ENCODE peak calls at places on chromosomes 5 and 9, in seven cellular contexts. K is breast epithelium; D is IMR-90; S is right atrium auricular region; Y is hepatocyte; Q is dorsolateral prefrontal cortex; F is naive thymus-derived CD4-positive, alpha-beta T cell. C is an unnamed sample.

GRCh38 chr9:1869843-1870242 is 145.3 kb upstream of the SMARCA2 start:
- DNase-seq in S (no peak), Q (no peak), F (no peak), Y (peak; percentile 23), D (no peak), K (no peak), C (no peak)

GRCh38 chr9:126633881-126634558 is 20.3 kb downstream of the LMX1B start:
- DNase-seq in D (no peak), Y (no peak), F (no peak), S (no peak), K (no peak), Q (no peak), C (no peak)

GRCh38 chr9:5435912-5436311 is 1.8 kb downstream of the PLGRKT start:
- DNase-seq in S (no peak), F (no peak), K (peak; percentile 71), D (no peak), Q (no peak), Y (no peak), C (no peak)

GRCh38 chr5:89255845-89256463 is 373.0 kb upstream of the MEF2C start:
- DNase-seq in K (no peak), Y (peak; percentile 39), D (peak; percentile 82), Q (no peak), S (no peak), F (no peak), C (no peak)

GRCh38 chr9:106339882-106340281 is 523.1 kb upstream of the ZNF462 start:
- DNase-seq in D (no peak), Y (no peak), F (no peak), K (no peak), Q (no peak), S (no peak), C (no peak)

GRCh38 chr5:54616031-54616430 is 98.5 kb downstream of the SNX18 start:
- DNase-seq in K (no peak), F (no peak), Y (peak; percentile 38), S (peak; percentile 69), D (peak; percentile 89), Q (no peak), C (no peak)

GRCh38 chr5:16727937-16728336 is 111.1 kb upstream of the RETREG1 start:
- DNase-seq in Q (no peak), F (no peak), Y (no peak), S (no peak), K (no peak), D (no peak), C (no peak)

GRCh38 chr5:33507426-33507825 is 66.7 kb downstream of the TARS1 start:
- DNase-seq in F (no peak), K (no peak), D (peak; percentile 18), Q (no peak), Y (no peak), S (no peak), C (no peak)

GRCh38 chr9:92795000-92795399 is 30.4 kb upstream of the BICD2 start:
- DNase-seq in K (no peak), Q (no peak), S (no peak), Y (no peak), F (no peak), D (no peak), C (no peak)

GRCh38 chr5:154356256-154356655 is 89.5 kb upstream of the SAP30L start:
- DNase-seq in D (peak; percentile 51), S (no peak), Q (no peak), F (no peak), Y (no peak), K (no peak), C (no peak)

GRCh38 chr9:69546265-69546664 is 125.9 kb downstream of the APBA1 start:
- DNase-seq in K (no peak), S (no peak), Y (peak; percentile 37), F (no peak), D (peak; percentile 25), Q (no peak), C (no peak)

GRCh38 chr5:125376059-125376641 is 629.7 kb upstream of the ZNF608 start:
- DNase-seq in F (no peak), D (no peak), S (no peak), K (no peak), Y (peak; percentile 4), Q (no peak), C (no peak)

GRCh38 chr9:136393531-136393930 is 6.4 kb downstream of the SNAPC4 start:
- DNase-seq in K (no peak), Y (no peak), D (no peak), Q (no peak), F (no peak), S (no peak), C (no peak)

GRCh38 chr5:16741007-16741406 is 124.2 kb upstream of the RETREG1 start:
- DNase-seq in Y (no peak), Q (no peak), F (no peak), S (no peak), K (no peak), D (peak; percentile 43), C (no peak)

GRCh38 chr5:172076783-172077244 is 70.4 kb upstream of the FBXW11 start:
- DNase-seq in K (no peak), D (peak; percentile 48), F (no peak), Q (no peak), Y (no peak), S (no peak), C (no peak)

GRCh38 chr5:147472669-147473131 is 37.2 kb downstream of the DPYSL3 start:
- DNase-seq in F (no peak), Q (no peak), D (no peak), K (no peak), S (no peak), Y (no peak), C (no peak)

GRCh38 chr9:132651259-132651658 is 18.5 kb downstream of the DDX31 start:
- DNase-seq in S (no peak), Q (no peak), K (no peak), D (peak; percentile 98), Y (peak; percentile 44), F (no peak), C (no peak)

GRCh38 chr9:133075925-133076324 is 14.1 kb downstream of the CEL start:
- DNase-seq in F (no peak), Q (no peak), D (peak; percentile 87), K (no peak), Y (peak; percentile 47), S (no peak), C (no peak)

GRCh38 chr5:150085950-150086715 is at the start of gene CSF1R:
- DNase-seq in S (peak; percentile 57), F (no peak), Y (no peak), D (no peak), Q (no peak), K (no peak), C (peak; percentile 71)

GRCh38 chr5:150081541-150082283 is 4.6 kb downstream of the CSF1R start:
- DNase-seq in F (peak; percentile 16), S (peak; percentile 73), K (no peak), Y (peak; percentile 35), D (peak; percentile 26), Q (no peak), C (peak; percentile 79)

GRCh38 chr5:150082364-150082763 is 4.0 kb downstream of the CSF1R start:
- DNase-seq in K (no peak), S (peak; percentile 50), Q (no peak), Y (no peak), D (no peak), F (peak; percentile 20), C (peak; percentile 56)

GRCh38 chr5:150082889-150083288 is 3.5 kb downstream of the CSF1R start:
- DNase-seq in S (peak; percentile 36), K (no peak), F (peak; percentile 4), D (no peak), Q (no peak), Y (no peak), C (peak; percentile 68)

GRCh38 chr5:150085191-150085912 is 1.0 kb downstream of the CSF1R start:
- DNase-seq in Q (no peak), K (no peak), D (no peak), Y (no peak), F (no peak), S (peak; percentile 30), C (peak; percentile 54)
- H3K4me3 ChIP-seq in Q (peak overlapping the region; percentile 40), K (peak overlapping the region; percentile 41), D (no peak overlapping the region), Y (no peak overlapping the region), F (no peak overlapping the region), S (peak overlapping the region; percentile 21), C (peak overlapping the region; percentile 57)

GRCh38 chr5:14900661-14901461 is 29.3 kb upstream of the ANKH start:
- DNase-seq in S (peak; percentile 76), K (no peak), Y (no peak), F (no peak), D (peak; percentile 86), Q (no peak), C (no peak)

GRCh38 chr5:14896091-14896490 is 24.5 kb upstream of the ANKH start:
- DNase-seq in K (no peak), F (no peak), D (no peak), Y (peak; percentile 21), S (no peak), Q (no peak), C (no peak)

GRCh38 chr5:14906628-14907027 is 35.0 kb upstream of the ANKH start:
- DNase-seq in S (no peak), K (no peak), Y (no peak), D (no peak), F (no peak), Q (no peak), C (no peak)

GRCh38 chr5:14902826-14903560 is 31.4 kb upstream of the ANKH start:
- DNase-seq in F (no peak), Y (no peak), D (no peak), S (no peak), Q (peak; percentile 52), K (no peak), C (no peak)

DNA sequence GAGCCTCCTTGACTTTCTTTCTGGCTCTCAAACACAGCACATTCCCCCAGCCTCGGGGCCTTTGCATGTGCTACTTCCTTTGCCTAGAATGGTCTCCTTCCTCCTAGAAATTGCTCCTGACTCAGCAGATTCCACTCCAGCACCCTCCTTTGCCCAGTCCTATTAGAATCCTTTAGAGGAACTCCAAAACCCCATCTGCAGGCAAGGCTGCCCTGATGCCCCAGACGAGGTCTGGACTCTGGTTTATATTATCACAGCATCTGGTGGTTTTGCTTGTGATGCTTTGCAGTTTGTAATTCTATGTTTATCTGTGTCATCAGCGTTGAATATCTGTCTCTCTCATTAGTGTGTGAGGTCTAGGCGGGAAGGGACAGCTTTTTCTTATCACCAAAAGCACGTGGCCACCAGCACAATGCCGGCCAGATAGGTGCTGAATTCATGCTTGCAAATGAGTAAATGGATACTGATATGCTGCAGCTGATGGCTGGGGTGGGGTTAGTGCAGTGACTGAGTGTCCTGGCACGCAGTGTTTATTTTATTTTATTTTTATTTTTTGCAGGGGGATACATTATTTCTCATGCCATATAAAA is 30.0 kb upstream of the ANKH start:
- DNase-seq in Y (peak; percentile 42), K (no peak), Q (no peak), S (no peak), F (no peak), D (peak; percentile 83), C (no peak)
- H3K27ac ChIP-seq in Y (peak overlapping the region; percentile 68), K (peak overlapping the region; percentile 82), Q (no peak overlapping the region), S (peak overlapping the region; percentile 73), F (no peak overlapping the region), D (peak overlapping the region; percentile 86), C (peak overlapping the region; percentile 77)

DNA sequence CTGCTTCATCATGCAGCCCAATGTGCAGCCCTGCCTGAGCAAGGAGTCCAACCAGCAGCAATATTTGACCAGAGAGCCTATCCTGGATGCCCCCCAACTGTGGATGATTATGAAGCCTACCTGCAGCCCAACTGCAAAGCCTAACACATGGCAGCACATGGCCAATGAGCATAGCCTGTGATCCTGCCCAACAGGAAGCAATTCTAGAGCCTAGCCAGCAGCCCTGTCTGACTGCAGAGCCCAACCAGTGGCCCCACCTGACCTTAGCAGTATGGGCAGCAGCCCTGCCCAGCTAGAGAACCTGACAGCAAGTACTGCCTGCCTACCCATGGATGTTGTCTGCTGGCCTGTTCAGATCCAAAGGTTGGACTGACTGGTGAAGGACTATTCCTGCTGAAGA is 97.3 kb upstream of the SH3GL2 start:
- DNase-seq in K (no peak), Y (no peak), S (no peak), F (no peak), D (no peak), Q (no peak), C (no peak)
- H3K4me3 ChIP-seq in K (no peak overlapping the region), Y (no peak overlapping the region), S (no peak overlapping the region), F (no peak overlapping the region), D (no peak overlapping the region), Q (no peak overlapping the region), C (no peak overlapping the region)

GRCh38 chr5:143061161-143061945 is 291.2 kb downstream of the ARHGAP26 start:
- DNase-seq in Y (no peak), D (peak; percentile 96), S (no peak), K (no peak), F (no peak), Q (no peak), C (no peak)
- H3K27ac ChIP-seq in Y (peak overlapping the region; percentile 40), D (peak overlapping the region; percentile 100), S (no peak overlapping the region), K (peak overlapping the region; percentile 80), F (no peak overlapping the region), Q (no peak overlapping the region), C (no peak overlapping the region)